ENCODE peak calls at places on chromosome X, in nine cellular contexts. B is GM12865, N is choroid plexus epithelial cell, W is HepG2, Z is fibroblast of mammary gland, V is neural progenitor cell, X is left ventricle myocardium inferior, H is nephron progenitor cell, E is dorsolateral prefrontal cortex. Y is an unnamed sample.

GRCh38 chrX:21487832-21488231 is 113.6 kb downstream of the CNKSR2 start:
- DNase-seq in B (no peak), N (peak), W (peak), Z (no peak), V (peak), X (no peak), H (no peak), E (no peak), Y (no peak)

GRCh38 chrX:42944381-42944998 is 166.5 kb upstream of the PPP1R2C start:
- DNase-seq in B (peak), N (no peak), W (no peak), Z (no peak), V (no peak), X (no peak), H (no peak), E (no peak), Y (no peak)

GRCh38 chrX:1468250-1468772 is 15.6 kb upstream of the ASMTL start:
- DNase-seq in B (peak), N (peak), W (no peak), Z (peak), V (no peak), X (no peak), H (no peak), E (peak), Y (peak)

GRCh38 chrX:131677655-131678628 is 134.1 kb downstream of the OR13H1 start:
- DNase-seq in B (peak), N (peak), W (peak), Z (peak), V (peak), X (no peak), H (peak), E (no peak), Y (peak)

GRCh38 chrX:23919706-23920320 is 12.0 kb downstream of the CXorf58 start:
- DNase-seq in B (no peak), N (no peak), W (peak), Z (peak), V (peak), X (no peak), H (no peak), E (no peak), Y (no peak)

GRCh38 chrX:97211070-97211469 is 327.4 kb downstream of the RPA4 start:
- DNase-seq in B (no peak), N (no peak), W (no peak), Z (peak), V (no peak), X (no peak), H (no peak), E (no peak), Y (no peak)

GRCh38 chrX:11100281-11101035 is 10.7 kb upstream of the HCCS start:
- DNase-seq in B (no peak), N (peak), W (peak), Z (peak), V (peak), X (no peak), H (peak), E (no peak), Y (no peak)

GRCh38 chrX:72128881-72129280 is 2.8 kb downstream of the RTL5 start:
- DNase-seq in B (peak), N (peak), W (peak), Z (peak), V (peak), X (no peak), H (no peak), E (no peak), Y (no peak)

GRCh38 chrX:2423899-2424298 is 76.9 kb downstream of the DHRSX start:
- DNase-seq in B (no peak), N (no peak), W (no peak), Z (no peak), V (no peak), X (no peak), H (no peak), E (no peak), Y (no peak)

GRCh38 chrX:129091097-129091496 is 432.2 kb downstream of the SMARCA1 start:
- DNase-seq in B (no peak), N (no peak), W (no peak), Z (no peak), V (peak), X (no peak), H (no peak), E (no peak), Y (no peak)

GRCh38 chrX:78595901-78596502 is 63.1 kb downstream of the RTL3 start:
- DNase-seq in B (peak), N (peak), W (no peak), Z (peak), V (peak), X (no peak), H (peak), E (no peak), Y (no peak)

GRCh38 chrX:1593286-1594271 is 2.2 kb downstream of the AKAP17A start:
- DNase-seq in B (no peak), N (peak), W (no peak), Z (no peak), V (no peak), X (no peak), H (no peak), E (no peak), Y (no peak)

GRCh38 chrX:103061486-103061885 is 2.5 kb downstream of the BEX1 start:
- DNase-seq in B (no peak), N (no peak), W (peak), Z (no peak), V (no peak), X (no peak), H (no peak), E (no peak), Y (no peak)

GRCh38 chrX:153878969-153879653 is 6.9 kb downstream of the L1CAM start:
- DNase-seq in B (no peak), N (peak), W (no peak), Z (no peak), V (peak), X (no peak), H (peak), E (no peak), Y (peak)

GRCh38 chrX:148380107-148380506 is 120.3 kb upstream of the AFF2 start:
- DNase-seq in B (no peak), N (no peak), W (no peak), Z (no peak), V (no peak), X (no peak), H (no peak), E (no peak), Y (no peak)

GRCh38 chrX:70998402-70999027 is 67.6 kb upstream of the SLC7A3 start:
- DNase-seq in B (peak), N (peak), W (peak), Z (peak), V (peak), X (no peak), H (peak), E (peak), Y (no peak)

GRCh38 chrX:40402771-40403533 is 177.8 kb upstream of the ATP6AP2 start:
- DNase-seq in B (peak), N (peak), W (no peak), Z (peak), V (no peak), X (no peak), H (no peak), E (peak), Y (no peak)

GRCh38 chrX:74925210-74926088 is at the start of gene NEXMIF:
- DNase-seq in B (peak), N (peak), W (peak), Z (peak), V (peak), X (peak), H (peak), E (peak), Y (peak)

DNA sequence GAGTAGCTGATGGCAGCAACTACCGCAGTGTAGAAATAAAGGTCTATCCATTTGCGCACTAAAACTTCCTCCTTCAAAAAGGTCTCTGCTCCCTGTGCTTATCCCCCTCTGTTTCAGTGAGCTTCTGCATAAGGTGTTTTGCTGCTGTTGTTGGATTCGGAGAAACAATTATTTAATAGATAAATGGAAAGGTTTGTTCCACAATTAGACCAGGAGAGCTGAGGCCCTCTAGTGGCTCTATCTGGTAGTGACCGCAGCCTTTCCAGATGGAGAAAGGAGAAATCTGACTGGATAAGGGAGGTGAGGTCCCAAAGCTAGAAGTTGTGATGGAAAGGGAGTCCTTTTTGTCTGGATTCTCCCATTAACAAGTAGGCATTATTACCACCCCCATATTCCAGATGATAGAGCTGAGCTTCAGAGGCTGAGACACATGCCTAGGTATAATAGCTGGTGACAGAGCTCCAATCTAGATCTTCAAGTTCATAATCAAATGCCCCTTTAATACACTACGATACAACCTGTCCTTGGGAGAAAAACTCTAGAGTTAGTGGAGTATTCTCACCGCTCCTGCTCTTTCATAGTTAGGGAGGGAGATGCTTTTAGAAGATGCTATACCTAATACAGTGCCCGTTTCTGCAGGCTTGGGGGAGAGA is 5.1 kb upstream of the GABRQ start:
- DNase-seq in B (peak), N (peak), W (peak), Z (peak), V (peak), X (peak), H (peak), E (peak), Y (no peak)
- TF ChIP-seq CTCF in B (peak), N (peak), W (peak), Z (peak), V (peak), X (peak), H (peak), E (peak), Y (peak)

GRCh38 chrX:8748855-8749254 is 16.9 kb upstream of the ANOS1 start:
- DNase-seq in B (peak), N (peak), W (no peak), Z (peak), V (peak), X (no peak), H (peak), E (no peak), Y (peak)
- TF ChIP-seq CTCF in B (peak), N (peak), W (peak), Z (peak), V (peak), X (peak), H (peak), E (peak), Y (no peak)

DNA sequence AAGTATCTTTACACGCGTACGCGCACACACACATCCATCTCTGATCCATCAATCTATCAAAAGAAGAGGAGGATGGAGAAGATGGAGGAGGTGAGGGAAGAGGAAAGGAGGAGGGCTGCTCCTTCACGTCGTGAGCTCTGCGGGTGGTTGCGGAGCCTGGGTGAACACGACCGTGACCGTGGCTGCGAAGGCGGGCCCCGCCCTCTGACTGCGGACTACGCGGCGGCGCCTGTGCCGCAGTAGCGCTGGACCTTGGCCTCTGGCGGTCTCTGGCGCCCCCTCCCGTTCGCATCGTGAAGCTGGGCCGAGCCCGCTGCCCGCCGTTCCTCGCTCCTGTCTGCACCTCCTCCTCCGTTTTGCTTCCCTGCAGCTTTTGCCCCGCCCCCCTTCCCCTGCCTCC is 37.7 kb upstream of the ARAF start:
- DNase-seq in B (peak), N (peak), W (peak), Z (peak), V (peak), X (peak), H (peak), E (peak), Y (peak)
- TF ChIP-seq CTCF in B (peak), N (peak), W (peak), Z (peak), V (peak), X (peak), H (peak), E (peak), Y (peak)

GRCh38 chrX:84340981-84341380 is 153.0 kb upstream of the RPS6KA6 start:
- DNase-seq in B (no peak), N (peak), W (no peak), Z (peak), V (no peak), X (no peak), H (no peak), E (no peak), Y (no peak)

GRCh38 chrX:84336646-84337045 is 148.6 kb upstream of the RPS6KA6 start:
- DNase-seq in B (no peak), N (peak), W (no peak), Z (no peak), V (no peak), X (no peak), H (no peak), E (no peak), Y (no peak)

GRCh38 chrX:84339507-84340364 is 151.7 kb upstream of the RPS6KA6 start:
- DNase-seq in B (peak), N (peak), W (peak), Z (peak), V (peak), X (no peak), H (no peak), E (no peak), Y (no peak)
- TF ChIP-seq CTCF in B (no peak), N (peak), W (peak), Z (peak), V (peak), X (peak), H (peak), E (peak), Y (peak)

DNA sequence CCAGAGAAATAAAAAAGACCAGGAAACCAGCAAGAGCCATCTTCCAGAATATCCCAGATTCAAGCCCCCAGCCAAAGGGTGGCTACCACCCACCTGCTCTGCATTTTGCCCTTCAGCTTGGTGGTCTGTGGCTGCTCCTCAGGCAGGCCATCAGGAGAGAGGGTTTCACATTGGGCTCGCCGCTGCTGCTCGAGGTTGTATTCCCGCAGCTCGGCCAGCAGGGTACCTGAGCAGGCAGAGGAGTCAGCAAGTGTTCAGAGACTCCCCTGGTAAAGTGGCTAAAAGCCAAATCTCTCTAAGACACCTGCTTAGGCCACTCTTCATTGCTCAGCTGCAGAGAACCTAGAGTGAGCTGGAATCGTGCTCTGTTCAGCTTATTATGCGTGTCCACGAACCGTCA is 110.8 kb upstream of the HSD17B10 start:
- DNase-seq in B (no peak), N (no peak), W (no peak), Z (no peak), V (no peak), X (no peak), H (no peak), E (no peak), Y (no peak)
- TF ChIP-seq CTCF in B (no peak), N (no peak), W (no peak), Z (no peak), V (no peak), X (no peak), H (no peak), E (no peak), Y (no peak)

Y was measured in GM13976.